ENCODE peak calls at places on chromosomes 11 and 22, in five cellular contexts. Y is substantia nigra, J is NCI-H1694 treated with DMSO at 0.1 percent for 48 hours, L is NCI-H460, E is body of pancreas. G is an unnamed sample.

GRCh38 chr11:110098645-110099044 is 5.5 kb downstream of the ZC3H12C start:
- DNase-seq in Y (no peak), L (no peak), E (no peak), J (no peak), G (no peak)

GRCh38 chr11:93537022-93537421 is 6.2 kb downstream of the SMCO4 start:
- DNase-seq in L (no peak), J (no peak), E (peak), Y (peak), G (peak)

GRCh38 chr11:64507832-64508375 is 83.1 kb upstream of the SLC22A12 start:
- DNase-seq in Y (no peak), L (no peak), J (no peak), E (no peak), G (no peak)

GRCh38 chr22:37184380-37184755 is 3.7 kb downstream of the C1QTNF6 start:
- DNase-seq in J (no peak), E (no peak), L (no peak), Y (no peak), G (no peak)

GRCh38 chr11:57527056-57527631 is 3.4 kb downstream of the TIMM10 start:
- DNase-seq in Y (no peak), L (peak), E (peak), J (no peak), G (peak)

GRCh38 chr22:32646476-32646875 is 155.0 kb upstream of the TIMP3 start:
- DNase-seq in Y (no peak), J (no peak), L (no peak), E (no peak), G (no peak)

GRCh38 chr11:127074151-127074761 is 73.7 kb upstream of the KIRREL3 start:
- DNase-seq in J (peak), L (no peak), E (peak), Y (no peak), G (peak)

GRCh38 chr11:45817191-45817590 is 12.2 kb downstream of the SLC35C1 start:
- DNase-seq in E (no peak), Y (no peak), J (no peak), L (no peak), G (no peak)

GRCh38 chr11:69647761-69648497 is 7.0 kb downstream of the CCND1 start:
- DNase-seq in J (no peak), E (no peak), Y (no peak), L (no peak), G (no peak)

GRCh38 chr11:126127898-126128297 is 65.2 kb upstream of the CDON start:
- DNase-seq in J (no peak), Y (no peak), L (no peak), E (no peak), G (no peak)

GRCh38 chr11:11992257-11992690 is 16.2 kb downstream of the DKK3 start:
- DNase-seq in Y (no peak), E (no peak), L (no peak), J (no peak), G (peak)

GRCh38 chr22:37324340-37325023 is 42.2 kb downstream of the CYTH4 start:
- DNase-seq in E (no peak), Y (no peak), L (no peak), J (no peak), G (no peak)

GRCh38 chr11:6315811-6316425 is 4.4 kb downstream of the CAVIN3 start:
- DNase-seq in Y (no peak), L (peak), J (peak), E (peak), G (no peak)

GRCh38 chr22:43007519-43008102 is 7.3 kb downstream of the PACSIN2 start:
- DNase-seq in L (no peak), Y (no peak), E (peak), J (no peak), G (no peak)

GRCh38 chr11:117809236-117810055 is 12.4 kb upstream of the DSCAML1 start:
- DNase-seq in E (peak), J (no peak), Y (peak), L (peak), G (peak)

GRCh38 chr22:45007946-45008852 is 1.6 kb downstream of the PHF21B start:
- DNase-seq in Y (no peak), J (no peak), L (no peak), E (no peak), G (no peak)

GRCh38 chr11:71502871-71503435 is 24.1 kb upstream of the KRTAP5-7 start:
- DNase-seq in Y (no peak), J (no peak), L (no peak), E (no peak), G (no peak)

GRCh38 chr11:64729851-64730382 is 6.9 kb upstream of the NRXN2 start:
- DNase-seq in J (no peak), L (no peak), Y (no peak), E (peak), G (no peak)

GRCh38 chr11:12457030-12457600 is 79.7 kb downstream of the PARVA start:
- DNase-seq in E (no peak), L (no peak), J (no peak), Y (no peak), G (no peak)

GRCh38 chr11:75518771-75519653 is 6.7 kb downstream of the GDPD5 start:
- DNase-seq in J (no peak), Y (no peak), L (no peak), E (no peak), G (no peak)

GRCh38 chr22:42933783-42934144 is 76.7 kb upstream of the ARFGAP3 start:
- DNase-seq in L (no peak), E (no peak), Y (no peak), J (no peak), G (no peak)

GRCh38 chr22:43013355-43014061 is 1.4 kb downstream of the PACSIN2 start:
- DNase-seq in E (peak), Y (no peak), L (no peak), J (no peak), G (no peak)

GRCh38 chr22:46791201-46791731 is 28.8 kb downstream of the TBC1D22A start:
- DNase-seq in Y (no peak), E (peak), L (no peak), J (no peak), G (no peak)

GRCh38 chr11:7056828-7057513 is 31.8 kb upstream of the RBMXL2 start:
- DNase-seq in J (no peak), E (no peak), L (no peak), Y (no peak), G (no peak)

GRCh38 chr22:37189011-37189466 is 992 bp upstream of the C1QTNF6 start:
- DNase-seq in E (no peak), J (no peak), L (no peak), Y (no peak), G (no peak)

GRCh38 chr22:29587938-29588699 is 7.2 kb upstream of the NIPSNAP1 start:
- DNase-seq in Y (no peak), E (no peak), J (no peak), L (no peak), G (no peak)

GRCh38 chr11:5809122-5809519 is 397 bp downstream of the OR52N2 start:
- DNase-seq in J (no peak), E (no peak), L (no peak), Y (no peak), G (no peak)

GRCh38 chr11:61549662-61550568 is 31.0 kb downstream of the SYT7 start:
- DNase-seq in L (no peak), Y (no peak), E (no peak), J (no peak), G (no peak)

GRCh38 chr11:134655189-134655937 is 243.3 kb upstream of the B3GAT1 start:
- DNase-seq in L (no peak), E (no peak), J (no peak), Y (no peak), G (no peak)

GRCh38 chr22:31105282-31105929 is 2.0 kb downstream of the SELENOM start:
- DNase-seq in J (no peak), Y (no peak), E (no peak), L (no peak), G (no peak)

GRCh38 chr11:126492331-126492730 is 136.8 kb downstream of the ST3GAL4 start:
- DNase-seq in L (no peak), E (no peak), Y (no peak), J (no peak), G (no peak)

GRCh38 chr11:75896843-75897419 is 81.9 kb downstream of the UVRAG start:
- DNase-seq in E (no peak), Y (no peak), L (peak), J (peak), G (no peak)

GRCh38 chr11:72058416-72059034 is 21.8 kb downstream of the NUMA1 start:
- DNase-seq in E (no peak), J (peak), Y (no peak), L (no peak), G (no peak)

GRCh38 chr11:32817181-32817842 is 12.4 kb upstream of the PRRG4 start:
- DNase-seq in E (no peak), J (no peak), Y (no peak), L (no peak), G (no peak)

GRCh38 chr11:57778318-57779037 is 16.9 kb downstream of the CTNND1 start:
- DNase-seq in J (no peak), L (peak), Y (no peak), E (peak), G (peak)

GRCh38 chr22:36360871-36361383 is 26.8 kb downstream of the MYH9 start:
- DNase-seq in Y (no peak), L (no peak), J (no peak), E (no peak), G (no peak)

GRCh38 chr11:121895919-121896318 is 220.1 kb downstream of the BLID start:
- DNase-seq in E (no peak), J (no peak), L (no peak), Y (no peak), G (no peak)

GRCh38 chr11:107898270-107898669 is 30.0 kb upstream of the RAB39A start:
- DNase-seq in J (peak), L (peak), E (no peak), Y (no peak), G (no peak)

G was measured in occipital lobe.